ENCODE peak calls at places on chromosomes 5 and 9, in seven cellular contexts. J, E, D, U, Z, K and O are unnamed samples.

GRCh38 chr5:126597156-126597555 is 2.1 kb upstream of the ALDH7A1 start:
- DNase-seq in J (peak), D (no peak), U (no peak), E (peak), Z (no peak), K (no peak), O (no peak)

GRCh38 chr5:176592573-176592972 is 17.4 kb downstream of the GPRIN1 start:
- DNase-seq in D (no peak), K (no peak), Z (no peak), J (no peak), E (no peak), U (no peak), O (no peak)

GRCh38 chr5:40801771-40802562 is 3.8 kb upstream of the PRKAA1 start:
- DNase-seq in Z (no peak), U (no peak), K (no peak), J (no peak), D (no peak), E (no peak), O (peak)

GRCh38 chr9:99513441-99514112 is 291.5 kb downstream of the SEC61B start:
- DNase-seq in D (no peak), K (no peak), U (no peak), J (no peak), Z (no peak), E (no peak), O (no peak)

GRCh38 chr5:80191991-80192398 is 63.9 kb downstream of the SERINC5 start:
- DNase-seq in D (peak), U (no peak), K (no peak), E (no peak), J (no peak), Z (peak), O (peak)

GRCh38 chr9:84512493-84512892 is 157.0 kb upstream of the NTRK2 start:
- DNase-seq in U (no peak), J (no peak), K (no peak), D (no peak), E (no peak), Z (no peak), O (no peak)

GRCh38 chr5:3394046-3394597 is 201.5 kb upstream of the IRX1 start:
- DNase-seq in K (no peak), E (no peak), Z (no peak), U (no peak), D (no peak), J (no peak), O (no peak)

GRCh38 chr5:129271309-129271708 is 176.8 kb downstream of the ISOC1 start:
- DNase-seq in J (no peak), Z (no peak), K (no peak), E (peak), U (no peak), D (no peak), O (peak)

GRCh38 chr5:455806-456205 is 12.8 kb downstream of the EXOC3 start:
- DNase-seq in D (no peak), Z (no peak), E (no peak), U (no peak), K (no peak), J (no peak), O (no peak)

GRCh38 chr5:180689071-180689694 is 39.8 kb upstream of the FLT4 start:
- DNase-seq in E (no peak), Z (no peak), K (no peak), J (no peak), U (no peak), D (no peak), O (no peak)

GRCh38 chr5:148268556-148268955 is at the start of gene SPINK13:
- DNase-seq in D (no peak), J (no peak), E (peak), K (peak), U (peak), Z (no peak), O (no peak)

GRCh38 chr5:112669328-112669963 is 68.2 kb upstream of the APC start:
- DNase-seq in E (no peak), K (no peak), U (no peak), J (no peak), Z (no peak), D (no peak), O (no peak)

GRCh38 chr5:15105799-15106393 is 234.3 kb upstream of the ANKH start:
- DNase-seq in K (peak), Z (peak), D (peak), U (peak), J (peak), E (peak), O (peak)

GRCh38 chr5:145971108-145971507 is 34.7 kb downstream of the SH3RF2 start:
- DNase-seq in K (no peak), E (no peak), D (no peak), J (no peak), Z (no peak), U (no peak), O (no peak)

GRCh38 chr9:20941177-20941690 is 90.2 kb downstream of the HACD4 start:
- DNase-seq in K (peak), D (peak), E (peak), Z (peak), U (peak), J (peak), O (peak)

GRCh38 chr5:137751869-137752491 is 2.2 kb downstream of the HNRNPA0 start:
- DNase-seq in U (no peak), K (peak), D (no peak), Z (no peak), E (peak), J (peak), O (peak)

GRCh38 chr9:18261143-18261542 is 212.8 kb upstream of the ADAMTSL1 start:
- DNase-seq in J (no peak), D (no peak), K (no peak), E (no peak), Z (no peak), U (no peak), O (no peak)

GRCh38 chr9:114641974-114642373 is 15.6 kb downstream of the TEX53 start:
- DNase-seq in J (no peak), U (no peak), D (no peak), Z (no peak), K (no peak), E (no peak), O (no peak)

GRCh38 chr5:178941361-178941760 is 363 bp downstream of the ZNF454 start:
- DNase-seq in K (peak), U (no peak), Z (peak), D (peak), J (no peak), E (no peak), O (no peak)

GRCh38 chr5:113224605-113225065 is 210.2 kb downstream of the TSSK1B start:
- DNase-seq in K (no peak), J (no peak), U (no peak), D (no peak), Z (no peak), E (peak), O (no peak)

GRCh38 chr5:10441083-10441991 is at the start of gene ROPN1L:
- DNase-seq in E (peak), J (peak), U (peak), Z (peak), D (peak), K (peak), O (peak)

GRCh38 chr5:73433272-73433981 is 15.2 kb downstream of the FOXD1 start:
- DNase-seq in K (no peak), D (no peak), E (no peak), Z (no peak), U (no peak), J (no peak), O (no peak)

GRCh38 chr5:10760033-10760975 is 730 bp downstream of the DAP start:
- DNase-seq in U (peak), D (peak), J (peak), Z (peak), E (peak), K (peak), O (peak)

GRCh38 chr9:109477269-109478203 is 20.6 kb downstream of the PTPN3 start:
- DNase-seq in U (peak), K (no peak), D (no peak), J (peak), Z (no peak), E (no peak), O (peak)

GRCh38 chr5:72194846-72195245 is 87.6 kb downstream of the MAP1B start:
- DNase-seq in D (no peak), U (no peak), E (no peak), K (no peak), Z (no peak), J (no peak), O (no peak)

GRCh38 chr9:84856181-84856632 is 186.7 kb downstream of the NTRK2 start:
- DNase-seq in J (no peak), Z (no peak), D (peak), K (no peak), E (no peak), U (no peak), O (no peak)

GRCh38 chr5:143573568-143574170 is 170.2 kb upstream of the NR3C1 start:
- DNase-seq in J (no peak), E (no peak), K (no peak), U (no peak), Z (no peak), D (no peak), O (no peak)

GRCh38 chr5:134458234-134458633 is 46.6 kb upstream of the CDKN2AIPNL start:
- DNase-seq in K (no peak), D (peak), E (no peak), Z (peak), U (no peak), J (no peak), O (no peak)

GRCh38 chr5:40618926-40619325 is 60.8 kb upstream of the PTGER4 start:
- DNase-seq in K (no peak), D (no peak), U (no peak), J (no peak), E (no peak), Z (no peak), O (no peak)

GRCh38 chr5:41012318-41012717 is 58.8 kb downstream of the MROH2B start:
- DNase-seq in K (no peak), J (no peak), U (no peak), E (no peak), D (no peak), Z (no peak), O (no peak)

GRCh38 chr5:90803891-90804290 is 245.3 kb downstream of the ADGRV1 start:
- DNase-seq in E (no peak), U (no peak), D (no peak), J (no peak), Z (no peak), K (no peak), O (no peak)

GRCh38 chr5:93436083-93436482 is 144.9 kb downstream of the NR2F1-AS1 start:
- DNase-seq in E (no peak), K (no peak), U (no peak), D (no peak), J (no peak), Z (no peak), O (no peak)

GRCh38 chr5:72511371-72512178 is 4.4 kb upstream of the ZNF366 start:
- DNase-seq in U (no peak), E (peak), Z (no peak), K (no peak), J (no peak), D (no peak), O (no peak)

GRCh38 chr9:96417610-96418073 is 528 bp downstream of the ZNF367 start:
- DNase-seq in U (no peak), E (peak), D (no peak), J (no peak), Z (peak), K (peak), O (no peak)

GRCh38 chr9:96419691-96419969 is 1.5 kb upstream of the ZNF367 start:
- DNase-seq in D (no peak), J (no peak), E (peak), U (no peak), K (no peak), Z (no peak), O (no peak)

GRCh38 chr9:96418920-96419690 is 935 bp upstream of the ZNF367 start:
- DNase-seq in D (no peak), E (peak), Z (peak), J (peak), K (peak), U (peak), O (peak)

GRCh38 chr9:96417051-96417586 is 1.1 kb downstream of the ZNF367 start:
- DNase-seq in K (peak), D (peak), Z (peak), J (peak), U (peak), E (peak), O (peak)

DNA sequence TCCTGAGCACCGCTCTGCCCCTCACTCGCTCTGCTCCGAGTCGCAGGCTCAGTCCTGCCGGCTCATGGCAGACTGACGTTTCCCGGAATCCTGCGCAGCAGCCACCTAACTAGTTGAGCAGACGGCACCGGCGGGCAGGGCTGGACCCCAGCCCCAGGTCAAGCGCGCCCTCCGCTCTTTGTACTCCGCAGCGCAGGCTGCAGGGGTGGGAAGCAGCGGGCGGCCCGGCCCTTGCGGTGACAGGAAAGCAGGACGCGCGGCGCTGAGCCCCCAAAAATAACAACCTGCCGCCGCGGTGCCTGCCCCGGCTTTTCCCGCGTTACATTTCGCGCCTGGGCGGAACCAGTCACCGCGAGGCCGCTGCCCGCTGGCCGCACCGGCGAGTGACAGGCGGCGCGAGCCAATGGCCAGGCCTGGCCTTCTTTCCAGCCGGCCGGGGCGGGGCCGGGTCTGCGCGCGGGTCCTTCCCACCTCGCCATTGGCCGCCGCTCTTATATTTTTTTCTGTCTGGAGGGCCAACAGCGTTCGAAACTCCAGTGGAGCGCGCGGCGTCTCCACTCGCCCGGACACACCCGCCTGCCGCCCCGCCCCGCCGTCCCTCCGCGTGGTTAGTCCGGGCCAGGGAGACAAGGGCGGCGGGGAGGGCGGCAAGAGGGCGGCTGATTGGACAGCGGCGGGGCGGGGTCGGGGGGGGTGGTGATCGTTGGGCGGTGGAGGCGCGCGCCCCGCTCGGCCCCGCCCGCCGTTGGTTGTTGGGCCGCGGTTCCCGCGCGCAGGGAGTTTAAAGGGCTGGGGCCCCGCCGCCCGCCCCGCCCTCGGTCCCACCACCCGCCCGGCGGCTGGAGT is at the start of gene ZNF367:
- DNase-seq in K (peak), Z (peak), J (peak), D (peak), E (peak), U (peak), O (peak)
- TF ChIP-seq POLR2A in K (no peak), Z (no peak), J (peak), D (peak), E (peak), U (no peak), O (peak)

DNA sequence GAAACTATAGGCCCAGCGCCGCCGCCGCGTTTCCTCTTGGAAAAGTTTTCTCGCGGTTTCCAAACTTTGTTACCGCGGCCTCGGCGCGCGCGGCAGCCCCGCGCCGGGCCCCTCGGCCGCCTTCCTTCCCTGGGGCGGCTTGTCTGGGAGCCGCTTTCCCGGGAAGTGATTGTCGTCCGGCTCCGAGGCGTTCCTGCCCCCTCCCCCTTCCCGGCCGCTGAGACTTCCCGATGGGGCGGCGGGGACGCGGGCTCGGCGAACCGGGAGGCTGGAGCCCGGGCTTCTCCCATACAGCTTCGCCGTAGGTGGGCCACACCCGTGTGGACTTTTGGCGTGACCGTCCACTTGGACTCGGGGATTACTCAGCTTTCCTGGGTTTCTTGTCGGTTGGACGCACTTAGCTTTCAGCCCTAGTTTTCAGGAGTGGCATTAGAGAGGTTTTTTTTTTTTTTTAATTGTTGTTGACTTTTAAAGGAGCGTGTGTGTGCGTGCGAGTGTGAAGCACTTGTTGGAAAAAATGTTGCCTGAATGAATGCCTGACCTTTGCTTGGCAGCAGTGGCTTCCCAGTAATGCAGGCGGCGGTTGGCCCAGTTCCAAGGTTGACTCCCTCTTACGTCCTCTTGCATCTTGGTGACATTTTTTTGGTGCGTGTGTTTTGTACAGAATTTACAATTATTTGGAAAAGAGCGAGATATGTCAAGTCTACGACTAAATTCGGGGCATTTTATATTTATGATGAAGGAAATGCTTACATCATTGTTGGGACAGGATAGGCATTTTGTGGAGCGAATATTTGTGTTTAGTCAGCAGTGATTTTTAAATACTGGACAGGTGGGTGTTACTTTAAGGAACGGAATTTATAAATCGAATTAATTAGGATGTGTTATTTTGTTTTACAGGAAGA is 821 bp downstream of the CTNNA1 start:
- DNase-seq in K (peak), D (peak), E (peak), U (peak), J (peak), Z (peak), O (peak)
- TF ChIP-seq POLR2A in K (no peak), D (no peak), E (no peak), U (no peak), J (no peak), Z (peak), O (no peak)

DNA sequence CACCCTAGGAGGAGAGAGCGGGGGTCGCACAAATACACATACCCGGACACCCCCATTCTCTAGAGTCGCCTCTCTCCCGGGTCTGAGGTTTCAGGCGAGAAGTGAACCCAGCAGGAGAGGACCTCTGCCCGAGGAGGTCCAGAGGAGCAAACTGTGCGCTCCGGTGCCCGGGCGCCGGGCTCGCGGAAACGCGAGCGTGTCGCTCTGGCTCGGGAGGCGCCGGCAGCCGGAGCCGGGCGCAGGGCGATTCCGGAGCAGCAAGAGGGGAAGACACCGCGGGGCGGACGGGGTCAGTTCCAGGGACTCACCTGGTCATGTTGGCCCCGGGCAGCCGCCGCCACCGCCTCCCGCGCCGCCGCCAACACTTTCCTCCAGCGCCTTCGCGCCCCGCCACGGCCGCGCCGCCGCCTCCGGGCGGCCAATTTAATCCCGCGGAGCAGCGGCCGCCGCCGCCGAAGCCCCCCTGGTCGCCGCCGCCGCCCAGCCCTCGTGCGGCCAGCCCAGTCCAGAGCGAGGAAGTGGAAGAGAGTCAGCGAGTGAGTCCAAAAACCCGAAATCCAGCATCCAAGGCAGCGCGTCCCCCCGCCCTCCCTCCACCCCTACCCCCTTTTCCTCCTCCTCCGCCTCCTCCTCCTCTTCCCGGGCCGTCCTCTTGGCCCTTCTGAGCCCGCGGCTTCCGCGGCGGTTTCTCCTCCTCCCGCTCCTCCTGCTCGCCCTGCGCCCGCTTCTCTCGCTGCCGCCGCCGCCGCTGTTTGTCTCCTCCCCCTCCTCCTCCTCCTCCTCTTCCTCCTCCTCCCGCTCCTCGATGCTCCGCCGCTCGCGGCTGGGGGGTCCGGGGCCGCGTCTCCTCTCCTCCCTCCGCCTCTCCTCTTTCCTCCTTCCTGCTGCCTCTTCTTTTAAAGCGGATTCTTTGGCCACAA is 1058.0 kb upstream of the DMAC1 start:
- DNase-seq in K (peak), Z (peak), D (peak), U (peak), E (peak), J (no peak), O (no peak)
- TF ChIP-seq POLR2A in K (no peak), Z (no peak), D (no peak), U (no peak), E (no peak), J (no peak), O (no peak)

GRCh38 chr9:78030553-78031270 is 899 bp downstream of the GNAQ start:
- DNase-seq in U (peak), Z (peak), D (peak), J (no peak), K (peak), E (peak), O (peak)
- TF ChIP-seq POLR2A in U (no peak), Z (no peak), D (no peak), J (no peak), K (no peak), E (no peak), O (no peak)

DNA sequence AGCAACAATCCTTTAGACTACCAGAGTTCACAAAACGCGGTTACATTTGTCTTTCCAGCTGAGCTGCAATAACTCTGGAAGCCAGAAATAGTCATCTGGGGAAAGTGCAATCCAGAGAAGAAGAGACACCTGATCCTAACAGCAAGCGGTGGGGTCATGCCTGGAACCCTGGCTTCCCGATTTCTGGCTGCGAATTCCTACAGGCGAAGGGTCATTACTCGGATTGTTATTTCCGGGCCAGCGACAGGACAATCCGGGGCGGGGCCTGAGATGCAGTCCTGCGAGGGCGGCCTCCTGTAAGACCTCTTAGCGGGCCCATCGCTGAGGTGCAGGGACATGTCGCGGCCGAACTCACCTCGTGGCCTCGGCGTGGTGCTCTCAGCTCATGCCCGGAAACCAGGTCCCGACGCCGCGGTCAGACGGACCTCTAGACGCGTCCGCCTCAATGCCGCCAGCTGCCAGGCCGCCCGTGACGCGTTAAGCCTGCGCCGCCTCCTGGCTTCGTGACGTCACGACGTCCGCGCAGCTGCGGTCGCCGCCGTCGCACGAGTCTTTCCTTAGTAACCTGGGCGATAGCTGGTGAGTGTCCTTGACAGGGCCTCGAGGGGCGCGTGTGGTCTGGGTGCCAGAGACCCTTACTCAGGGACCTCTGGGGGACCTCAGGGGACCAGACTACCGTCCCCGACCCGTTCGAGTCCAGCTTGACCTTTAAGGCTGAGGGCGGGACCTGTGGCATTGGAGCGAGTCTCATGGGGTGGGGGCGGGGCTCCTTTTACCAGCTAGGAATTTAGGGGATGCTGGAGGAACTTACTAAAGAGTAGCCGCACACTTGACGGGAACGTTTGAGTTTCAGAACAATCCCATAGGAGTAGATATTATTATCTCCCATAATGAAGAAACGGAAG is at the start of the genes MRRF and RBM18:
- DNase-seq in U (peak), J (peak), Z (peak), E (peak), K (peak), D (peak), O (peak)
- TF ChIP-seq POLR2A in U (no peak), J (peak), Z (peak), E (peak), K (peak), D (no peak), O (peak)